ENCODE peak calls at places on chromosomes 12 and 14, in five cellular contexts. U is Caco-2, Y is left lung, E is endodermal cell, J is mucosa of descending colon. N is an unnamed sample.

GRCh38 chr12:6745751-6746525 is 7.0 kb downstream of the MLF2 start:
- DNase-seq in U (no peak), Y (no peak), E (no peak), J (no peak), N (no peak)

GRCh38 chr12:100687686-100688085 is 106.9 kb upstream of the ANO4 start:
- DNase-seq in U (no peak), Y (no peak), E (no peak), J (no peak), N (no peak)

GRCh38 chr14:100067971-100068959 is 3.0 kb downstream of the EVL start:
- DNase-seq in U (no peak), Y (peak), E (no peak), J (peak), N (peak)

GRCh38 chr14:39122330-39123138 is 8.4 kb downstream of the GEMIN2 start:
- DNase-seq in U (no peak), Y (no peak), E (no peak), J (no peak), N (no peak)

GRCh38 chr12:82694970-82695369 is 8.3 kb downstream of the TMTC2 start:
- DNase-seq in U (no peak), Y (no peak), E (no peak), J (no peak), N (no peak)

GRCh38 chr14:76918176-76918750 is 92.1 kb downstream of the LRRC74A start:
- DNase-seq in U (no peak), Y (peak), E (peak), J (peak), N (no peak)

GRCh38 chr12:89960011-89960507 is 251.4 kb upstream of the ATP2B1 start:
- DNase-seq in U (no peak), Y (no peak), E (no peak), J (no peak), N (peak)

GRCh38 chr14:65356327-65356836 is 56.1 kb upstream of the FUT8 start:
- DNase-seq in U (peak), Y (peak), E (peak), J (no peak), N (no peak)

GRCh38 chr14:105116451-105117256 is 51.4 kb upstream of the GPR132 start:
- DNase-seq in U (no peak), Y (no peak), E (no peak), J (no peak), N (no peak)

GRCh38 chr14:98689936-98690335 is 582.1 kb downstream of the BCL11B start:
- DNase-seq in U (no peak), Y (no peak), E (no peak), J (no peak), N (no peak)

GRCh38 chr12:14510574-14510973 is 57.1 kb downstream of the PLBD1 start:
- DNase-seq in U (no peak), Y (no peak), E (no peak), J (no peak), N (no peak)

GRCh38 chr12:131061041-131061806 is 107.5 kb downstream of the ADGRD1 start:
- DNase-seq in U (no peak), Y (no peak), E (peak), J (peak), N (no peak)

GRCh38 chr12:30806989-30807694 is 52.4 kb upstream of the CAPRIN2 start:
- DNase-seq in U (no peak), Y (no peak), E (peak), J (no peak), N (peak)

GRCh38 chr12:115870527-115870926 is 407.0 kb downstream of the MED13L start:
- DNase-seq in U (no peak), Y (no peak), E (peak), J (no peak), N (no peak)

GRCh38 chr14:86022031-86022629 is 492.2 kb downstream of the FLRT2 start:
- DNase-seq in U (no peak), Y (no peak), E (no peak), J (no peak), N (no peak)

GRCh38 chr12:122873540-122873939 is 22.4 kb downstream of the VPS37B start:
- DNase-seq in U (no peak), Y (no peak), E (peak), J (peak), N (no peak)

GRCh38 chr14:39548358-39548757 is 116.1 kb upstream of the FBXO33 start:
- DNase-seq in U (no peak), Y (no peak), E (no peak), J (no peak), N (no peak)

GRCh38 chr12:88663001-88663400 is 82.7 kb upstream of the KITLG start:
- DNase-seq in U (no peak), Y (no peak), E (no peak), J (no peak), N (no peak)

GRCh38 chr12:101667591-101667990 is 29.8 kb upstream of the CHPT1 start:
- DNase-seq in U (no peak), Y (no peak), E (no peak), J (no peak), N (no peak)

GRCh38 chr12:31325524-31325875 is 450 bp downstream of the SINHCAF start:
- DNase-seq in U (no peak), Y (no peak), E (no peak), J (peak), N (no peak)

GRCh38 chr12:132907216-132907615 is 19.8 kb upstream of the CHFR start:
- DNase-seq in U (no peak), Y (no peak), E (peak), J (no peak), N (no peak)

GRCh38 chr14:55851301-55851700 is 266.9 kb upstream of the PELI2 start:
- DNase-seq in U (no peak), Y (no peak), E (peak), J (no peak), N (no peak)

GRCh38 chr12:25384954-25385216 is 134.2 kb upstream of the KRAS start:
- DNase-seq in U (no peak), Y (no peak), E (no peak), J (no peak), N (no peak)

GRCh38 chr12:58519839-58520238 is 400.5 kb downstream of the LRIG3 start:
- DNase-seq in U (no peak), Y (no peak), E (no peak), J (no peak), N (no peak)

GRCh38 chr14:88613552-88614010 is 50.7 kb downstream of the ZC3H14 start:
- DNase-seq in U (peak), Y (no peak), E (no peak), J (no peak), N (no peak)

GRCh38 chr12:62983594-62983993 is 48.6 kb upstream of the PPM1H start:
- DNase-seq in U (no peak), Y (no peak), E (peak), J (no peak), N (no peak)
- TF ChIP-seq CTCF in U (no peak), Y (no peak), E (peak), J (no peak), N (peak)

DNA sequence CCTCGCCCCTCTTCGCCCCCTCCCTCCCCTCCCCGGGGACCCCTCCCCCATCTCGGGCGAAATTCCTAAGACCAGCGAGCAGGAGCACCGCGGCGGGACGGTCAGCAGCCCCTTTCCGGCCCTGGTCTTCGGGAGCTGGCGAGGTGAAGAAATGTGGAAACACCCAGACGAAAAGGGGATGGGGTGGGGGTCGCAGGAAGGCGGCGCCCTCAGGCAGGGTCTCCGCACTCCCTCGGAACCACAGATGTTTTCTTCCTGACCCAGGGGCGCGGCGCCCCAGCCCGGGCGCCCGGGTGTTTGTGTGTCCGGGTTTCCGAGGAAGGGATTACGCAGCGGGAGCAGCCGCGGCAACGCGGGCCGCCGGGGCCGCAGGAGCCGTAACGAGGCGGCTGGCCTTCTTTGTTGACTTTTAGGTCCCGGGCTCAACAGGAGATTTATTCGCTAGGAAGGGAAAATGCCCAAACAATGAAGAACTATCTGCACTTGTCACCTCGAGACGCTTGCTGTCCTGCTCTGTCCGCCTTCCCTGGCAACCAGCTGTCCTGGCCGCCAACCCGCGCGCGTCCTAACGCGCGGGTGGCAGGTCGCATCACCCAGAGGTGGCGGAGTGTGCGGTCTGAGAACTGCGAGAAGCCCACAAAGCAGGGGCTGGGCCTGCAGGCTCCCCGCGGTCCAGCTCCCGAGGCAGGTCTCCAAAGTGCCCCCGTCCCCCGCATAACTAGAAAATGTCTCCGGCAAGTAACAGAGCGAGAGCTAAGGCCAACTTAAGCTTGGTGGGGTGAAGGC is 7.0 kb downstream of the FOXA1 start:
- DNase-seq in U (peak), Y (no peak), E (peak), J (no peak), N (no peak)
- H3K4me3 ChIP-seq in U (peak), Y (no peak), E (peak), J (peak), N (no peak)

GRCh38 chr14:69039287-69039628 is 60.2 kb upstream of the ACTN1 start:
- DNase-seq in U (no peak), Y (no peak), E (no peak), J (no peak), N (no peak)

GRCh38 chr14:69038449-69039286 is 59.6 kb upstream of the ACTN1 start:
- DNase-seq in U (no peak), Y (no peak), E (peak), J (no peak), N (no peak)

GRCh38 chr14:69037790-69038448 is 58.8 kb upstream of the ACTN1 start:
- DNase-seq in U (no peak), Y (no peak), E (peak), J (no peak), N (no peak)

GRCh38 chr14:69036757-69037506 is 57.8 kb upstream of the ACTN1 start:
- DNase-seq in U (no peak), Y (no peak), E (peak), J (no peak), N (no peak)

DNA sequence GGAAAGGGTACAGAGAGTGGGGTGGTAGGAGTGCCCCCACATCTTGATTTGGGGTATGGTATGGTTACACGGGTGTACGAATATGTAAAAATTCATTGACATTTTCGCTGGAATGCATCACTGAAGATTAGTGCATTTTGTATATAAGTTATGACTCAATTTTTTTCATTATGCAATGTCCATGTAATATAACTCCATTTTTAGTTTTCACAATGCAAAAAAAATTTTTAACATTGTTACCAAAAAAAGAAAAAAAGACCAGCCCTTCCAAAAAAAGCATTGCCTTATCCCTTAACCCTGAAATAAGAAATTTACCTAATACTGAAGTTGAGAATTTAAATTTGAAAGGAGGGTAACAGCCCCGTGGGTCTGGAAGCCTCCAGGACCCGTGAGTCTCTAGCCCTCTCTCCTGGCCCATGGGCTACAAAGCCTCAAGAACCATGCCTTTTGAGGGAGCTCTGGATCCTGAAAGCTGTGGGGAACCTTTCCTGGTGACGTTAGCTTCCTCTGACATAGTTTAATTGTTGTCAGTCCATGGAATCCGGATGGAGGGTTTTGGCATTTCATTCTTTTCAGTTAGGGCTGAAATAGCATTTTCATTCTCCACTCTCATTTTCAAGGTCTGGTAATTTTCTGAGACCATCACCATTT is 55.6 kb upstream of the ACTN1 start:
- DNase-seq in U (no peak), Y (no peak), E (no peak), J (no peak), N (no peak)
- TF ChIP-seq CTCF in U (no peak), Y (no peak), E (peak), J (no peak), N (no peak)

GRCh38 chr12:124544311-124544970 is 23.0 kb downstream of the NCOR2 start:
- DNase-seq in U (no peak), Y (no peak), E (no peak), J (no peak), N (no peak)
- H3K4me3 ChIP-seq in U (no peak), Y (no peak), E (no peak), J (no peak), N (no peak)

DNA sequence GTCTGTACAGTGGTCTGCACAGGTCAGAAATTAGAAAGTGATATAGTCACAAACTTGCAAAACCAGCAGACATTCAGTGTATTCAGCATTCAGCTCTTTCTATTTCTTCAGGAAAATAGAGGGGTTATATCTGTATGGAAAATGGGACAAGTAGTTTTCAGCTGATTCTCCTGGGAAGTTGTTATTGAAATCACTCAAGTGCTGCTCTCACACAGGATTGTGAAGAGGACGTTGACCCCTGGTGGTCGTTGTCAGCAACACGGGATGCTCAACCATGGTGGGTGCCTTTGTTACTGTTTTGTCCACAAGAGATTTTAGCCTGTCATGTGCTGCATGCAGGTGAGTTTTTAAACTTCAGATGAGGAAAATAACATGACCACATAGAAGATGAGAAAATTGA is 981.8 kb downstream of the TMEM121 start:
- DNase-seq in U (no peak), Y (no peak), E (no peak), J (no peak), N (no peak)
- TF ChIP-seq CTCF in U (no peak), Y (no peak), E (no peak), J (no peak), N (no peak)

GRCh38 chr14:71130491-71131179 is 223.4 kb downstream of the PCNX1 start:
- DNase-seq in U (no peak), Y (no peak), E (peak), J (no peak), N (no peak)
- H3K4me3 ChIP-seq in U (no peak), Y (no peak), E (no peak), J (no peak), N (no peak)

DNA sequence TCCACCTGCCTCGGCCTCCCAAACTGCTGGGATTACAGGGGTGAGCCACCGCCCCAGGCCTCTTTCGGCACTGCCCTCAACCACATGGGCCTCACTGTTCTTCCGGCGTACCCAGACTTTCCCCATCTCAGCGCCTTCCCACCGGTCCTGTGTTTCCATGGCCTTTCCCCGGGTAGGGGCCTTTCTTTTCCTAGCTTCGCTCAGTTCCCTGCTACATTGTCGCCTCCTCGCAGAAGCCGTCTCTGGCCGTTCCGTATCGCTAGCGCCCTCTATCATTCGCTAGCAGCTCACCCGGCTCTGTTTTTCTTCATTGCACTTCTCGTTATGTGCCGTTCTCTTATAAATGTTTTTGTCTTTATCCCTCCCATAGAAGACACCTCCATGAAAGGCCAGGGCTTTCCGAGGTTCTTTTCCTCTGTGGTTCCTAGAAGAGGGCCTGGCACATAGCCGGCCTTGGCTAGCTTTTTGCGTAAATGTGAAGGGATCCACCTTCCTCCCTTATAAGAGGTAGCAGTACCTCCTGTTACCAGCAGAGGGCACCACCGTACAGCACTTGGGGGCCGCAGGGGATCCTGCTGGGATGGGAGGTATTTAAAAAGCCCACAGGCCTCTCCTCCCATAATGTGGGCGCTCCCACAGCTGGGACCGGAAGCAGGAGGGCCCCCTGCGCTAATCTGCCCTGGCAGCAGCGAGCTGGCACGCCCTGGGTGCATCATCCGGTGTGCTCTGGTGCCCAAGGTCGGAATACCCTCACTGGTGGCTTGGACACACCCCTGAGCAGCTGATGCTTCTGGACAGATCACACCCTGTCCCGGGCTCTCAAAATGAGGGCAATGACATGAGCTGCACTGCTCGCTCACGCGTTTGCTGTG is 18.8 kb downstream of the TAMALIN start:
- DNase-seq in U (peak), Y (peak), E (peak), J (peak), N (no peak)
- TF ChIP-seq CTCF in U (peak), Y (peak), E (peak), J (peak), N (peak)

DNA sequence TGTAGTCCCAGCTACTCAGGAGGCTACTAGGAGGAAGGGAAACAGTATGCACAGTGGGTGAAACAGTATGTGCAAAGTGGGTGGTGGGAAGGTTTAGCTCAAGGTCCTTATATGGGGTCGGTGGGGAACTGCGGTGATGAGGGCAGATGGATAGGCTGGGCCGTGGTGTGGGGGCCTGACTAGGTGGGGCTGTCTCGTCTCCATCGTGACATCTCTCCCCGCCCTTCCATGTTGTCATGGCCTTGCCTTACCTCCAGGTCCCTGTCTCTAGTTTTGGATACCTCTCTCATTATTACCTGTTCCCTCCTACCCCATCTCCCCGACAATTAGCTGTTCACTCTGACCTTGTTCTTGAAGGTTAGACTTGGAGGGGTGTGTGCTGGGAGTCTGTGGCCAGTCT is 4.4 kb upstream of the NR4A1 start:
- DNase-seq in U (no peak), Y (no peak), E (no peak), J (no peak), N (no peak)
- H3K4me3 ChIP-seq in U (no peak), Y (no peak), E (no peak), J (no peak), N (no peak)

GRCh38 chr14:73759714-73760597 is 45.8 kb upstream of the PNMA1 start:
- DNase-seq in U (peak), Y (peak), E (peak), J (peak), N (peak)
- TF ChIP-seq CTCF in U (peak), Y (no peak), E (peak), J (peak), N (no peak)

DNA sequence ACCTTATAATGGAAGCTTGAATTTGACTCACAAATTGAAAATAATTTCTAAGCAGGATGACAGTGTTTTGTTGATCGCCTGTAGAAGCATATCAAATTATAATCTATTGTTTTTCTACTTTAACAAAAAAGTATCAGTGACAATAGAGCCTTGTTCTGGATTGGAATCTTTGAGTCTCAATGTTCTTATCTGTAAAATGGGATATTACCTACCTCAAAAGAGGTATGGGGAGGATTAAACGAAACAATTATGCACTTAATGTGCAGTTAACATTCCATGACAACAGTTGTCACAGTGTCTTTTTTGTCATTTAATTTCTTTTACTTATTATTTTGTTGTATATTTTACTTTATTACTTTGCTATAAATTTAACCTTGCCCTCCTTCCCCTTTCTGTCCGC is 1.1 kb downstream of the RTRAF start:
- DNase-seq in U (no peak), Y (no peak), E (no peak), J (no peak), N (no peak)
- H3K4me3 ChIP-seq in U (peak), Y (no peak), E (peak), J (no peak), N (peak)

N was measured in GM12864.